ENCODE peak calls at places on chromosomes 4 and X, in nine cellular contexts. O is fibroblast of lung; X is CD8-positive, alpha-beta T cell; E is tibial nerve; S is suprapubic skin; A is cardiac muscle cell; G is heart left ventricle; M is left lung; Q is neural progenitor cell. Y is an unnamed sample. For H3K4me1, the result is how much of the 10 kb centered on the place peaks cover.

GRCh38 chr4:1686440-1687036 is 2.4 kb upstream of the FAM53A start:
- DNase-seq in M (no peak), G (no peak), S (no peak), E (no peak), X (no peak), A (no peak), Q (no peak), O (no peak), Y (no peak)

GRCh38 chr4:189940178-189941004 is at the start of gene FRG1:
- DNase-seq in E (peak), S (peak), A (peak), M (peak), X (peak), O (peak), Q (peak), G (peak), Y (peak)

GRCh38 chrX:71923516-71923915 is 12.9 kb downstream of the NHSL2 start:
- DNase-seq in M (no peak), A (no peak), Q (no peak), O (peak), E (no peak), S (no peak), G (no peak), X (no peak), Y (no peak)

GRCh38 chr4:722181-722725 is 16.6 kb downstream of the PCGF3 start:
- DNase-seq in X (no peak), Q (no peak), S (no peak), M (peak), O (no peak), E (no peak), A (no peak), G (no peak), Y (no peak)

GRCh38 chrX:39133971-39134370 is 332.7 kb downstream of the MID1IP1 start:
- DNase-seq in E (no peak), M (no peak), Q (no peak), G (no peak), X (no peak), S (no peak), A (peak), O (no peak), Y (no peak)

GRCh38 chrX:40058719-40059118 is 39.0 kb downstream of the BCOR start:
- DNase-seq in E (no peak), O (no peak), X (no peak), M (no peak), Q (no peak), G (no peak), S (no peak), A (no peak), Y (peak)

GRCh38 chr4:124415206-124415605 is 297.3 kb downstream of the ANKRD50 start:
- DNase-seq in E (no peak), Q (no peak), S (no peak), X (no peak), A (no peak), M (no peak), O (peak), G (no peak), Y (no peak)

GRCh38 chrX:3669841-3670240 is 43.6 kb downstream of the PRKX start:
- DNase-seq in Q (no peak), G (no peak), O (no peak), A (no peak), S (no peak), X (no peak), E (no peak), M (no peak), Y (peak)

GRCh38 chr4:6339818-6340445 is 70.3 kb downstream of the WFS1 start:
- DNase-seq in M (peak), X (no peak), E (no peak), Q (no peak), A (no peak), G (peak), O (no peak), S (no peak), Y (no peak)

GRCh38 chr4:150130953-150131352 is 52.7 kb downstream of the DCLK2 start:
- DNase-seq in O (peak), G (no peak), X (no peak), M (no peak), S (no peak), Q (no peak), A (no peak), E (no peak), Y (no peak)

GRCh38 chr4:78432896-78433295 is 118.7 kb upstream of the ANXA3 start:
- DNase-seq in Q (peak), X (no peak), O (no peak), E (no peak), A (peak), M (no peak), G (no peak), S (no peak), Y (no peak)

GRCh38 chrX:80237072-80237471 is 183.2 kb upstream of the TENT5D start:
- DNase-seq in A (no peak), Q (peak), O (no peak), S (no peak), X (no peak), E (no peak), G (no peak), M (no peak), Y (no peak)

GRCh38 chrX:17412692-17413091 is 37.7 kb downstream of the NHS start:
- DNase-seq in S (no peak), M (no peak), X (no peak), G (no peak), A (no peak), Q (no peak), E (no peak), O (peak), Y (no peak)

GRCh38 chr4:185734214-185734613 is 77.8 kb downstream of the SORBS2 start:
- DNase-seq in A (no peak), G (no peak), M (no peak), S (no peak), Q (no peak), X (no peak), E (no peak), O (no peak), Y (no peak)

GRCh38 chrX:55057691-55058249 is 17.1 kb upstream of the PAGE2B start:
- DNase-seq in E (peak), O (peak), S (no peak), M (no peak), X (no peak), Q (peak), G (no peak), A (peak), Y (peak)

GRCh38 chr4:113761682-113762060 is at the start of gene CAMK2D:
- DNase-seq in S (peak), M (peak), O (peak), A (peak), X (peak), E (peak), Q (peak), G (peak), Y (peak)

GRCh38 chrX:12865359-12865758 is 1.5 kb upstream of the TLR7 start:
- DNase-seq in G (no peak), O (peak), Q (no peak), X (no peak), E (no peak), A (no peak), M (no peak), S (no peak), Y (no peak)

GRCh38 chr4:84647307-84647884 is 64.5 kb downstream of the CDS1 start:
- DNase-seq in Q (peak), E (no peak), A (no peak), S (no peak), M (no peak), G (no peak), O (peak), X (no peak), Y (no peak)

GRCh38 chrX:19156223-19156622 is 34.0 kb upstream of the ADGRG2 start:
- DNase-seq in Q (peak), G (no peak), E (no peak), A (peak), M (no peak), S (no peak), O (no peak), X (no peak), Y (peak)

GRCh38 chr4:145735330-145735638 is 55.3 kb downstream of the C4orf51 start:
- DNase-seq in M (no peak), A (peak), G (no peak), S (no peak), E (no peak), O (peak), Q (no peak), X (no peak), Y (no peak)

GRCh38 chrX:153877571-153878261 is 8.3 kb downstream of the L1CAM start:
- DNase-seq in X (no peak), E (no peak), S (no peak), Q (no peak), M (no peak), G (no peak), O (no peak), A (no peak), Y (no peak)

GRCh38 chrX:31337332-31337731 is 265.5 kb upstream of the FTHL17 start:
- DNase-seq in A (no peak), M (no peak), X (no peak), O (no peak), E (no peak), S (no peak), G (no peak), Q (no peak), Y (no peak)

GRCh38 chr4:137994858-137995257 is 247.3 kb downstream of the SLC7A11 start:
- DNase-seq in X (no peak), E (no peak), S (no peak), Q (no peak), A (no peak), G (no peak), O (no peak), M (no peak), Y (no peak)

DNA sequence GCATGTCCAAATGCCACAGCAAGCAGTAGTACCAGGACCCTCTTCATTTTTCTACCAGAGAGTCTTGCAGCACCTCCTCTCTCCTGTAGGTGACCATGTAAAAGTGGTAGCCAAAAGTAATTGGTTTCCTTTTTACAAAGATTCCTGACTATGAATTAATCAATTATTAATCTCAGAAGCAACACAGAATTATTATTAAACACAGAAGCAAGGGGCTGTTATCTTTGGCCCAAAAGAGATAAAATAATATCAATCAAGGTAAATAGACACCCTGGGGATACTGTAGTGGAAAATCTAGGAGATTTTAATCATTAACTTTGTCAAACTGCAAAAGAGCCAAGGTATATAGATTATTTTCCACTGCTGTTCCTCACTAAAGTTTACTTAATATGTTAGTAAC is at the start of gene GC:
- DNase-seq in Q (no peak), E (no peak), A (no peak), M (no peak), O (no peak), S (no peak), G (no peak), X (no peak), Y (no peak)
- TF ChIP-seq CTCF in Q (peak), E (no peak), A (no peak), M (no peak), O (no peak), S (no peak), G (no peak), X (no peak), Y (no peak)

GRCh38 chr4:15652191-15652590 is 3.0 kb downstream of the FBXL5 start:
- DNase-seq in M (no peak), A (no peak), O (no peak), X (no peak), E (no peak), Q (no peak), G (no peak), S (no peak), Y (no peak)

GRCh38 chr4:15651682-15652081 is 3.5 kb downstream of the FBXL5 start:
- DNase-seq in G (no peak), O (peak), X (no peak), A (no peak), S (no peak), E (no peak), Q (no peak), M (no peak), Y (no peak)

GRCh38 chr4:15648600-15648999 is 6.6 kb downstream of the FBXL5 start:
- DNase-seq in G (no peak), M (no peak), X (no peak), Q (no peak), E (no peak), A (no peak), O (no peak), S (no peak), Y (no peak)

GRCh38 chr4:15653430-15653829 is 1.7 kb downstream of the FBXL5 start:
- DNase-seq in A (no peak), Q (no peak), X (no peak), O (no peak), S (no peak), E (no peak), G (no peak), M (no peak), Y (no peak)

DNA sequence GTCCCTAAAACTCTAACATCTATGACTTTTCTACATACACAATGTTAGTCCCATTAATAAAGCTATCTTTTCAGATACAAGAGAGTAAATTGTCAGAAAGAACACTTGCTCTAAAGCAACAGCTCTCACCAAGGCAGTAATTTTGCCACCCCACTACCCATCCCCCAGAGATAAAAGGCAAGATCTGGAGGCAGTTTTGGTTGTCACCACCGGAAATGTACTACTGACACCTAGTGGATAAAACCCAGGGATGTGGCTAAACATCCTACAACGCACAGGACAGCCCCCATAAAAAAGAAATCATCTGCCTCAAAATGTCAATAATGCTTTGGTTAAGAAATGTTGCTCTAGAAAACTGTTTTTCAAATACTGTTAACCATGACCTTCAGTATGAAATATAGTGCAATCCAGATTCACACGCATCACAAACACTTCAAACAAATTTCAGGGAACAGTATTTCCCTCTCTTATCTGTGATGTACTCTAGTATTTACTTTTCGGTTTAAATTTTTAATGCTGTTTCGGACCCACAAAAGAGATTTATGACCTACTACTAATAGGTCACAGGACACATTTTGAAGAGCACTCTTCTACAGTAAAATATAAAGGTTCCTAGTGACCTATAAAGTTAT is 5.1 kb downstream of the FBXL5 start:
- DNase-seq in Q (peak), G (no peak), A (peak), E (no peak), S (no peak), O (peak), X (peak), M (no peak), Y (peak)
- H3K4me1 ChIP-seq in Q (under half), G (under half), A (under half), E (under half), S (half or more), O (under half), X (half or more), M (half or more), Y (under half)

DNA sequence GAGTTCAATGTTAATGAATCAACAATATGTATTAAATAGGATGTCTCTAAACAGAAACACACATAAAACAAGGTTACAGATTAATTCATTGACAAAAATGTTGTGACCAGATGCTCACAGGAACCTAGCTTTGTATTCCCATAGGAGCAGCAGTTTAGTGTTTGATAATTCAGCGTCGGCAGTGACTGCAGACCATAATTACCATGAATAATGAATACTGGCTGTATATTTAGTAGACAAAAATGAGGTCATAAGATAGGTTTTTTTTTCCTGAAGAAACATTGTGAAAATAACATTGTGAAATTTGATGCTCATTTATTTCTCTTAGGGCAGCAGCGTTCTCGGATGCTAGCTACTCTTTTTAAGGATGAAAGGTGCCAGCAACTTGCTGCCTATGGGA is 27.8 kb downstream of the COPS4 start:
- DNase-seq in O (no peak), E (no peak), G (no peak), Q (no peak), X (no peak), S (no peak), A (no peak), M (no peak), Y (no peak)
- H3K4me3 ChIP-seq in O (no peak), E (no peak), G (no peak), Q (no peak), X (no peak), S (no peak), A (no peak), M (no peak), Y (no peak)

GRCh38 chrX:120566817-120567216 is 6.1 kb upstream of the CUL4B start:
- DNase-seq in E (no peak), Q (no peak), A (no peak), S (no peak), O (no peak), G (no peak), M (no peak), X (no peak), Y (no peak)
- TF ChIP-seq CTCF in E (no peak), Q (no peak), A (no peak), S (no peak), O (no peak), G (no peak), M (no peak), X (no peak), Y (no peak)

DNA sequence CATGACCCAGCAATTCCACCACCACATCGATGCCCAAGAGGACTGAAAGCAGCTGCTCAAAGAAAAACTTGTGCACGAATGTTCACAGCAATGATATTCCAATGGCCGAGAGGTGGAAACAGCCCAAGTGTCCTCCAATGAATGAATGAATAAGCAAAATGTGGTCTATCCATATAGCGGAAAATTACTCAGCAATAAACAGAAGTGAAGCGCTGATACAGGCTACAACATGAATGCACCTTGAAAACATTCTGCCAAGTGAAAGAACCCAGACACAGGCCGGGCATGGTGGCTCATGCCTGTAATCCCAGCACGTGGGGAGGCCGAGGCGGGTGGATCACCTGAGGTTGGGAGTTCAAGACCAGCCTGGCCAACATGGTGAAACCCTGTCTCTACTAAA is 5.2 kb upstream of the SLC2A9 start:
- DNase-seq in M (no peak), E (no peak), G (no peak), O (no peak), X (no peak), Q (no peak), S (no peak), A (no peak), Y (no peak)
- H3K4me1 ChIP-seq in M (under half), E (under half), G (under half), O (under half), X (under half), Q (under half), S (under half), A (under half), Y (under half)

Y was measured in colonic mucosa.